ENCODE peak calls at places on chromosomes 12 and 14, in nine cellular contexts. F is progenitor cell of endocrine pancreas; K is COR-L47; X is NCI-H1105; G is HFF-Myc; Z is NCI-H2081; N is stimulated activated CD4-positive, alpha-beta T cell treated with anti-CD3 and anti-CD28 coated beads, TNF-alpha, amount 100 ng/mL, for 1 hour; D is stimulated activated CD8-positive, alpha-beta memory T cell treated with anti-CD3 and anti-CD28 coated beads, Interleukin-15, amount 100 ng/mL, for 24 hours; B is anterior cingulate cortex. T is an unnamed sample.
A peak's percentile ranks its signal among the peaks of the same experiment; 100 is the strongest.

GRCh38 chr14:102539544-102540309 is 30.2 kb upstream of the ANKRD9 start:
- DNase-seq in F (no peak), K (peak; percentile 99), X (peak; percentile 95), G (peak; percentile 75), Z (peak; percentile 90), N (no peak), D (no peak), B (no peak), T (no peak)

GRCh38 chr14:57871487-57872080 is 5.7 kb upstream of the SLC35F4 start:
- DNase-seq in F (peak; percentile 14), K (peak; percentile 28), X (no peak), G (peak; percentile 15), Z (peak; percentile 35), N (no peak), D (no peak), B (no peak), T (no peak)

GRCh38 chr12:68356060-68356748 is 24.0 kb upstream of the MDM1 start:
- DNase-seq in F (no peak), K (no peak), X (no peak), G (no peak), Z (no peak), N (no peak), D (no peak), B (no peak), T (no peak)

GRCh38 chr14:72830786-72831583 is 62.9 kb downstream of the DPF3 start:
- DNase-seq in F (no peak), K (no peak), X (no peak), G (no peak), Z (no peak), N (no peak), D (no peak), B (no peak), T (no peak)

GRCh38 chr14:25010471-25010870 is 39.5 kb downstream of the STXBP6 start:
- DNase-seq in F (no peak), K (no peak), X (no peak), G (no peak), Z (no peak), N (no peak), D (no peak), B (no peak), T (peak; percentile 13)

GRCh38 chr12:85182699-85183098 is 97.3 kb upstream of the ALX1 start:
- DNase-seq in F (no peak), K (no peak), X (no peak), G (peak; percentile 3), Z (no peak), N (no peak), D (no peak), B (no peak), T (no peak)

GRCh38 chr12:130097798-130098255 is 64.4 kb upstream of the FZD10 start:
- DNase-seq in F (no peak), K (no peak), X (no peak), G (no peak), Z (no peak), N (no peak), D (no peak), B (no peak), T (no peak)

GRCh38 chr14:45135181-45135580 is 549 bp upstream of the FANCM start:
- DNase-seq in F (no peak), K (no peak), X (no peak), G (no peak), Z (no peak), N (no peak), D (no peak), B (no peak), T (no peak)

GRCh38 chr12:110743571-110744093 is 941 bp upstream of the PPP1CC start:
- DNase-seq in F (peak; percentile 13), K (no peak), X (no peak), G (no peak), Z (no peak), N (no peak), D (no peak), B (peak; percentile 40), T (no peak)

GRCh38 chr14:24272442-24272841 is 1.0 kb upstream of the RABGGTA start:
- DNase-seq in F (no peak), K (no peak), X (no peak), G (no peak), Z (no peak), N (no peak), D (no peak), B (no peak), T (no peak)

GRCh38 chr12:4987076-4987775 is 56.5 kb upstream of the KCNA5 start:
- DNase-seq in F (no peak), K (peak; percentile 17), X (no peak), G (no peak), Z (peak; percentile 17), N (no peak), D (no peak), B (no peak), T (no peak)

T was measured in vagina.